ENCODE peak calls at places on chromosomes 11 and 22, in eight cellular contexts. A, Y, D, J, I, G, O and C are unnamed samples.
A peak's percentile ranks its signal among the peaks of the same experiment; 100 is the strongest.

GRCh38 chr11:72808415-72808814 is 5.8 kb upstream of the ATG16L2 start:
- DNase-seq in A (no peak), Y (no peak), D (no peak), J (no peak), I (no peak), G (no peak), O (no peak), C (no peak)

GRCh38 chr22:43228330-43228729 is 41.4 kb upstream of the TTLL12 start:
- DNase-seq in A (no peak), Y (no peak), D (no peak), J (no peak), I (peak; percentile 20), G (no peak), O (no peak), C (no peak)

GRCh38 chr11:129313588-129314288 is 61.9 kb upstream of the BARX2 start:
- DNase-seq in A (no peak), Y (no peak), D (no peak), J (no peak), I (no peak), G (no peak), O (no peak), C (no peak)

GRCh38 chr22:22037740-22038139 is 55.2 kb upstream of the TOP3B start:
- DNase-seq in A (no peak), Y (no peak), D (no peak), J (no peak), I (no peak), G (no peak), O (no peak), C (no peak)

GRCh38 chr22:21972293-21972779 is 10.3 kb downstream of the TOP3B start:
- DNase-seq in A (peak; percentile 24), Y (no peak), D (no peak), J (no peak), I (peak; percentile 48), G (peak; percentile 50), O (no peak), C (no peak)

GRCh38 chr11:63961608-63962412 is 12.6 kb upstream of the COX8A start:
- DNase-seq in A (no peak), Y (no peak), D (peak; percentile 26), J (no peak), I (peak; percentile 68), G (no peak), O (no peak), C (no peak)

GRCh38 chr11:119376197-119376847 is 5.2 kb downstream of the USP2 start:
- DNase-seq in A (no peak), Y (no peak), D (peak; percentile 62), J (peak; percentile 92), I (no peak), G (no peak), O (peak; percentile 92), C (no peak)

GRCh38 chr11:116458546-116458945 is 314.2 kb downstream of the BUD13 start:
- DNase-seq in A (no peak), Y (no peak), D (no peak), J (no peak), I (no peak), G (no peak), O (no peak), C (no peak)

GRCh38 chr22:19178065-19178658 is 374 bp downstream of the SLC25A1 start:
- DNase-seq in A (peak; percentile 58), Y (no peak), D (peak; percentile 53), J (no peak), I (peak; percentile 60), G (peak; percentile 59), O (no peak), C (no peak)

GRCh38 chr11:85685820-85686459 is at the start of gene CCDC89:
- DNase-seq in A (no peak), Y (no peak), D (peak; percentile 77), J (peak; percentile 61), I (no peak), G (no peak), O (peak; percentile 61), C (no peak)

GRCh38 chr11:88692306-88692705 is 354.8 kb upstream of the CTSC start:
- DNase-seq in A (no peak), Y (no peak), D (no peak), J (no peak), I (no peak), G (no peak), O (peak; percentile 1), C (no peak)